ENCODE peak calls at places on chromosome 9, in four cellular contexts. A is GM12878, K is H1, S is HCT116. G is an unnamed sample.

GRCh38 chr9:21326526-21327139 is 8.6 kb downstream of the KLHL9 start:
- DNase-seq in K (no peak), S (no peak), A (peak; percentile 32), G (no peak)

GRCh38 chr9:111922324-111923013 is 25.9 kb downstream of the UGCG start:
- DNase-seq in S (no peak), K (no peak), A (no peak), G (no peak)

GRCh38 chr9:92191801-92192200 is 76.6 kb upstream of the SPTLC1 start:
- DNase-seq in K (no peak), A (no peak), S (no peak), G (no peak)

GRCh38 chr9:69342769-69343168 is 17.8 kb downstream of the ENTREP1 start:
- DNase-seq in K (no peak), A (no peak), S (no peak), G (no peak)

GRCh38 chr9:38641985-38642864 is 21.8 kb upstream of the ANKRD18A start:
- DNase-seq in K (peak; percentile 72), A (no peak), S (peak; percentile 59), G (peak; percentile 9)

GRCh38 chr9:10230512-10230911 is 382.3 kb downstream of the PTPRD start:
- DNase-seq in A (no peak), S (no peak), K (no peak), G (no peak)

GRCh38 chr9:17322882-17323864 is 188.3 kb downstream of the CNTLN start:
- DNase-seq in K (no peak), S (no peak), A (no peak), G (no peak)

GRCh38 chr9:95880011-95880690 is 4.7 kb downstream of the ERCC6L2 start:
- DNase-seq in S (no peak), K (no peak), A (no peak), G (no peak)

GRCh38 chr9:126681336-126681735 is 67.6 kb downstream of the LMX1B start:
- DNase-seq in A (no peak), S (no peak), K (no peak), G (no peak)

GRCh38 chr9:23702311-23702922 is 123.6 kb downstream of the ELAVL2 start:
- DNase-seq in S (no peak), K (no peak), A (no peak), G (no peak)

GRCh38 chr9:4955836-4956235 is 29.2 kb upstream of the JAK2 start:
- DNase-seq in K (no peak), A (no peak), S (no peak), G (no peak)

GRCh38 chr9:126698251-126698650 is 84.5 kb downstream of the LMX1B start:
- DNase-seq in K (no peak), A (no peak), S (no peak), G (no peak)

GRCh38 chr9:42852133-42852532 is 668.7 kb downstream of the SPATA31A6 start:
- DNase-seq in S (no peak), K (peak; percentile 83), A (no peak), G (no peak)

GRCh38 chr9:89497978-89498844 is at the start of gene SEMA4D:
- DNase-seq in K (peak; percentile 78), A (no peak), S (peak; percentile 53), G (peak; percentile 54)

GRCh38 chr9:89498845-89499480 is 1.1 kb upstream of the SEMA4D start:
- DNase-seq in A (no peak), S (no peak), K (no peak), G (no peak)

GRCh38 chr9:89495824-89496555 is 1.9 kb downstream of the SEMA4D start:
- DNase-seq in A (no peak), K (no peak), S (no peak), G (no peak)

GRCh38 chr9:89496645-89497044 is 1.3 kb downstream of the SEMA4D start:
- DNase-seq in A (no peak), S (no peak), K (no peak), G (no peak)

DNA sequence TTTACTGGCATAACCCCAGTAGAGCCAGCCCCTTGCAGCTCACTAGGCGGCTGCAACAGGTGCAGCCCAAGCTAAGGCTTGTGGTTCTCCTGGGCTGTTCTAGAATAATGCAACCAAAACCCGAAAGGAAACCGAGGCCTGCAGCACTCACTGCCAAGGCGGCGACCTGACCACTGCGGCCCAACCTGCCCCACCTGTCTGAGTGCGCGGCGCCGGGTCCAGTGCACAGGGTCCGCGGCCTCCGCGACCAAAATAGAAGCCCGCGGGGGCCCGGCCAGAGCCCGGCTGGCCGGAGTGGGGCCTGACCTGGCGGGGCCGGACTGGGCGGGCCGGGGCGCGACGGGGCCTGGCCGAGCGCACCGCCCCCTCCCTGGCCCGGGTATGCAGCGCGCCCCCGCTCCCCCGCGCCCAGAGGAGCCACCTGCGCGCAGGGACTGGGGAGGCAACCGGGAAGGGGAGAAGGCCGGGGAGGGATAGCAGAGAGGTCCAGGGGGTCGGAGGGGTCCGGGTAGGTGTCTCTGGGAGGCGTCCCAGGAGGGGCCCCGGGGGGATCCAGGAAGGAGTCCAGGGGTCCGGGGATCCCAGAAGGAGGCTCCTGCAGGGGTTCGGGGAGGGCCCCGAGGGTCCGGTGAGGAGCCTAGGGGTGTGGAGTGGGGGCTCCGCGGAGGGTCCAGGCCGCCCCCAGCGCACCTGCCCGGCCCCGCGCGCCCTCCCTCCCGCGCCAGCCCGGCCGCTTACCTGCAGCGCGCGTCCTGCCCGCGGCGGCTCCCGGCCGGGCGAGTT is 541 bp downstream of the SEMA4D start:
- DNase-seq in K (no peak), A (no peak), S (no peak), G (no peak)
- TF ChIP-seq EGR1 in K (no peak), A (no peak), S (no peak), G (no peak)

GRCh38 chr9:137984520-137985257 is 107.1 kb downstream of the CACNA1B start:
- DNase-seq in K (no peak), A (no peak), S (no peak), G (no peak)
- TF ChIP-seq EGR1 in K (no peak), A (no peak), S (no peak), G (no peak)

GRCh38 chr9:135154050-135154570 is 66.6 kb downstream of the OLFM1 start:
- DNase-seq in A (no peak), S (no peak), K (no peak), G (no peak)
- TF ChIP-seq EGR1 in A (no peak), S (no peak), K (no peak), G (no peak)

DNA sequence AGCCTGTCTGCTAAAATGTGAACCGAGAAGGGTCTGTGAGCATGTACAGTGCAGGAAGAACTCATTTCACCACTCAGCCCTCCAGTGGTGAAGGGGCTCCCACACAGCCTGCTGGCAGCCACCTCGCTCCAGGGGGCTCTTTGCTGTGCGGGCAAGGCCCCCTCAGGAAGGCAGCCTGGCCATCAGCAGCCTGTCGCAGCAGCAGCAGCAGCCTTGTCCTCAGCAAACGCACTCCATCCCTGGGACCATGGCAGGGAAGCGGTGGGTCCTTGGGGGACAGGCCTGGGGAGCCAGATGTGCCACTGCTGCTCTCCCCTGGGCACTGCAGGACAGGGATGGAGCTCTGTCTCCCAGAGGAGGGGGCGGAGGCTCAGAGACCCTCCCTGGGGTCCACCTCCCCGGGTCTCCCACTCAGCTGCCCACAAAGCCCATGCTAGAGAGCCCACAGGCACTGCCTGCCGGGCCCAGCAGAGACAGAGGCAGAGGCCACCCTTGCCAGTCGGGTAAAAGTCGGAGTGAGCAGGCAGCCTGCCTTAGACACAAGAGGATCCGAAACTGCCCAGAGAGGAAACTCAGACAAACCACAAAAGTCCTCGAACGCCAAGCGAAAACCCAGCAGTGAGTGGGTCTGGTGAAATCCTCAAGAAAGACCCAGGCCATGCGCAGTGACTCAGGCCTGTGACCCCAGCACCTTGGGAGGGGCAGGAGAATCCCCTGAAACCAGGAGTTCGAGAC is 8.0 kb downstream of the BRD3 start:
- DNase-seq in K (peak; percentile 49), A (peak; percentile 77), S (no peak), G (no peak)
- TF ChIP-seq EGR1 in K (no peak), A (no peak), S (no peak), G (no peak)

GRCh38 chr9:132995121-132995420 is 16.6 kb downstream of the GFI1B start:
- DNase-seq in A (no peak), K (no peak), S (no peak), G (no peak)

GRCh38 chr9:132995906-132996305 is 17.4 kb downstream of the GFI1B start:
- DNase-seq in K (no peak), A (no peak), S (no peak), G (no peak)

GRCh38 chr9:132993511-132993939 is 15.0 kb downstream of the GFI1B start:
- DNase-seq in S (no peak), A (no peak), K (no peak), G (no peak)

GRCh38 chr9:132996526-132996925 is 18.0 kb downstream of the GFI1B start:
- DNase-seq in K (no peak), S (no peak), A (no peak), G (peak; percentile 65)

DNA sequence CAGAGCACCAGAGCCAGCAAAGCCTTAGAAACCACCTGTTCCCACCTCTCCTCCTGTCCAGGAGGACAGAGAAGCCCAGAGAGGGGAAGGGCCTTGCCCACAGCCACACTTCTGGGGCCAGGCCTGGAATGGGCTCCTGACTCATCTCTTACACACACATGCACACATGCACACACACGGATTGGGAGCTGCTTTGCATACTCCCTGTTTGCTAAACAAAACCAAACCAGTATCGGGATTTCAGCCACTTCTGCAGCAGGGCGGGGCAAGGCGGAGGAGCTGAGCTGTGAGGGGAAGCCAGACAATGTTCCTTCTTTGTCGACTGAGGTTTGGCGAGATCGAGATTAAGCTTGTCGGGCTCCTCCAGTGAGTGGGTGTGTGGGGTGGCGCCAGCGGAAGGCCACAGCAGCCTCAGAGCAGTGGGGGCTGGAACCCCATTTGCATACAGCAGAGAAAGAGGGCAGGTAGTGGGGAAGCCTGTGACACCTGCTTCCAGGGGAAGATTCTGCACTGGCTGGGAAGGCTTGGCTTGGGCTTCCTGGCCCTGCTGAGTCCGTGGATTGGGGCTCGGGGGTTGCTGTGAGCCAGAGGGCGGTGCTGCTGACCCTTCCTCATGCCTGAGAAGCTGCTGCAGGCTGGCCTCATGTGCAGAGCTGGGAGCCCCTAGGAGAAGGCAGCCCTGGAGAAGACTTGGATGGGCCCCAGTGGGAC is 16.1 kb downstream of the GFI1B start:
- DNase-seq in A (no peak), K (no peak), S (no peak), G (peak; percentile 72)
- TF ChIP-seq EGR1 in A (no peak), K (no peak), S (no peak), G (peak; percentile 96)

G was measured in K562.